ENCODE peak calls at places on chromosome 5, in ten cellular contexts. One of them, this sample, is unnamed. For H3K9me2, the result is how much of the 10 kb centered on the place peaks cover.

GRCh38 chr5:16229357-16229940 is 49.9 kb upstream of the MARCHF11 start:
- DNase-seq in GM23248: no peak
- DNase-seq in HCT116: no peak
- DNase-seq in PC-3: no peak
- DNase-seq in PC-9: no peak
- DNase-seq in GM23338: no peak
- DNase-seq in hepatocyte: no peak
- DNase-seq in OCI-LY7: no peak
- DNase-seq in Karpas-422: no peak
- DNase-seq in SK-N-SH: no peak
- DNase-seq in this sample: no peak

GRCh38 chr5:42491699-42492098 is 68.5 kb downstream of the GHR start:
- DNase-seq in GM23248: no peak
- DNase-seq in HCT116: no peak
- DNase-seq in PC-3: no peak
- DNase-seq in PC-9: no peak
- DNase-seq in GM23338: peak
- DNase-seq in hepatocyte: no peak
- DNase-seq in OCI-LY7: no peak
- DNase-seq in Karpas-422: no peak
- DNase-seq in SK-N-SH: no peak
- DNase-seq in this sample: no peak

GRCh38 chr5:159581502-159582249 is 251.4 kb upstream of the IL12B start:
- DNase-seq in GM23248: peak
- DNase-seq in HCT116: peak
- DNase-seq in PC-3: peak
- DNase-seq in PC-9: peak
- DNase-seq in GM23338: peak
- DNase-seq in hepatocyte: no peak
- DNase-seq in OCI-LY7: no peak
- DNase-seq in Karpas-422: no peak
- DNase-seq in SK-N-SH: no peak
- DNase-seq in this sample: no peak

GRCh38 chr5:111999286-111999685 is 242.3 kb upstream of the NREP start:
- DNase-seq in GM23248: peak
- DNase-seq in HCT116: no peak
- DNase-seq in PC-3: peak
- DNase-seq in PC-9: no peak
- DNase-seq in GM23338: no peak
- DNase-seq in hepatocyte: no peak
- DNase-seq in OCI-LY7: no peak
- DNase-seq in Karpas-422: no peak
- DNase-seq in SK-N-SH: no peak
- DNase-seq in this sample: no peak

GRCh38 chr5:56409331-56410190 is 176.4 kb upstream of the ANKRD55 start:
- DNase-seq in GM23248: peak
- DNase-seq in HCT116: no peak
- DNase-seq in PC-3: peak
- DNase-seq in PC-9: peak
- DNase-seq in GM23338: no peak
- DNase-seq in hepatocyte: peak
- DNase-seq in OCI-LY7: no peak
- DNase-seq in Karpas-422: no peak
- DNase-seq in SK-N-SH: no peak
- DNase-seq in this sample: no peak

GRCh38 chr5:125894383-125894782 is 528.8 kb upstream of the GRAMD2B start:
- DNase-seq in GM23248: no peak
- DNase-seq in HCT116: no peak
- DNase-seq in PC-3: no peak
- DNase-seq in PC-9: no peak
- DNase-seq in GM23338: no peak
- DNase-seq in hepatocyte: no peak
- DNase-seq in OCI-LY7: no peak
- DNase-seq in Karpas-422: no peak
- DNase-seq in SK-N-SH: no peak
- DNase-seq in this sample: peak

GRCh38 chr5:3194684-3195083 is 400.9 kb upstream of the IRX1 start:
- DNase-seq in GM23248: no peak
- DNase-seq in HCT116: no peak
- DNase-seq in PC-3: no peak
- DNase-seq in PC-9: no peak
- DNase-seq in GM23338: peak
- DNase-seq in hepatocyte: no peak
- DNase-seq in OCI-LY7: no peak
- DNase-seq in Karpas-422: no peak
- DNase-seq in SK-N-SH: no peak
- DNase-seq in this sample: no peak

GRCh38 chr5:10479226-10479721 is 37.6 kb downstream of the ROPN1L start:
- DNase-seq in GM23248: peak
- DNase-seq in HCT116: no peak
- DNase-seq in PC-3: peak
- DNase-seq in PC-9: peak
- DNase-seq in GM23338: no peak
- DNase-seq in hepatocyte: no peak
- DNase-seq in OCI-LY7: no peak
- DNase-seq in Karpas-422: no peak
- DNase-seq in SK-N-SH: no peak
- DNase-seq in this sample: no peak

GRCh38 chr5:78896128-78896527 is 89.0 kb downstream of the ARSB start:
- DNase-seq in GM23248: peak
- DNase-seq in HCT116: no peak
- DNase-seq in PC-3: peak
- DNase-seq in PC-9: no peak
- DNase-seq in GM23338: no peak
- DNase-seq in hepatocyte: no peak
- DNase-seq in OCI-LY7: no peak
- DNase-seq in Karpas-422: no peak
- DNase-seq in SK-N-SH: no peak
- DNase-seq in this sample: no peak

GRCh38 chr5:68369436-68370125 is 154.0 kb downstream of the PIK3R1 start:
- DNase-seq in GM23248: no peak
- DNase-seq in HCT116: no peak
- DNase-seq in PC-3: no peak
- DNase-seq in PC-9: no peak
- DNase-seq in GM23338: no peak
- DNase-seq in hepatocyte: no peak
- DNase-seq in OCI-LY7: peak
- DNase-seq in Karpas-422: no peak
- DNase-seq in SK-N-SH: no peak
- DNase-seq in this sample: peak

GRCh38 chr5:5628866-5629265 is 206.4 kb downstream of the ICE1 start:
- DNase-seq in GM23248: no peak
- DNase-seq in HCT116: no peak
- DNase-seq in PC-3: no peak
- DNase-seq in PC-9: no peak
- DNase-seq in GM23338: no peak
- DNase-seq in hepatocyte: no peak
- DNase-seq in OCI-LY7: no peak
- DNase-seq in Karpas-422: no peak
- DNase-seq in SK-N-SH: no peak
- DNase-seq in this sample: no peak

GRCh38 chr5:109125755-109126429 is 283.9 kb downstream of the PJA2 start:
- DNase-seq in GM23248: no peak
- DNase-seq in HCT116: no peak
- DNase-seq in PC-3: no peak
- DNase-seq in PC-9: no peak
- DNase-seq in GM23338: peak
- DNase-seq in hepatocyte: no peak
- DNase-seq in OCI-LY7: no peak
- DNase-seq in Karpas-422: no peak
- DNase-seq in SK-N-SH: no peak
- DNase-seq in this sample: no peak

GRCh38 chr5:110625376-110625999 is 101.0 kb downstream of the TMEM232 start:
- DNase-seq in GM23248: peak
- DNase-seq in HCT116: peak
- DNase-seq in PC-3: peak
- DNase-seq in PC-9: peak
- DNase-seq in GM23338: peak
- DNase-seq in hepatocyte: peak
- DNase-seq in OCI-LY7: peak
- DNase-seq in Karpas-422: peak
- DNase-seq in SK-N-SH: peak
- DNase-seq in this sample: peak

GRCh38 chr5:172065431-172066065 is 59.1 kb upstream of the FBXW11 start:
- DNase-seq in GM23248: peak
- DNase-seq in HCT116: no peak
- DNase-seq in PC-3: no peak
- DNase-seq in PC-9: no peak
- DNase-seq in GM23338: no peak
- DNase-seq in hepatocyte: no peak
- DNase-seq in OCI-LY7: no peak
- DNase-seq in Karpas-422: no peak
- DNase-seq in SK-N-SH: no peak
- DNase-seq in this sample: no peak

GRCh38 chr5:165914462-165914861 is 2377.0 kb upstream of the WWC1 start:
- DNase-seq in GM23248: no peak
- DNase-seq in HCT116: no peak
- DNase-seq in PC-3: no peak
- DNase-seq in PC-9: no peak
- DNase-seq in GM23338: no peak
- DNase-seq in hepatocyte: no peak
- DNase-seq in OCI-LY7: no peak
- DNase-seq in Karpas-422: no peak
- DNase-seq in SK-N-SH: no peak
- DNase-seq in this sample: no peak

GRCh38 chr5:165913059-165913458 is 2378.4 kb upstream of the WWC1 start:
- DNase-seq in GM23248: no peak
- DNase-seq in HCT116: no peak
- DNase-seq in PC-3: no peak
- DNase-seq in PC-9: no peak
- DNase-seq in GM23338: no peak
- DNase-seq in hepatocyte: no peak
- DNase-seq in OCI-LY7: no peak
- DNase-seq in Karpas-422: no peak
- DNase-seq in SK-N-SH: no peak
- DNase-seq in this sample: no peak
- H3K9me2 ChIP-seq in GM23248: under half
- H3K9me2 ChIP-seq in HCT116: under half
- H3K9me2 ChIP-seq in PC-3: under half
- H3K9me2 ChIP-seq in PC-9: under half
- H3K9me2 ChIP-seq in GM23338: under half
- H3K9me2 ChIP-seq in hepatocyte: under half
- H3K9me2 ChIP-seq in OCI-LY7: under half
- H3K9me2 ChIP-seq in Karpas-422: under half
- H3K9me2 ChIP-seq in SK-N-SH: under half
- H3K9me2 ChIP-seq in this sample: under half

DNA sequence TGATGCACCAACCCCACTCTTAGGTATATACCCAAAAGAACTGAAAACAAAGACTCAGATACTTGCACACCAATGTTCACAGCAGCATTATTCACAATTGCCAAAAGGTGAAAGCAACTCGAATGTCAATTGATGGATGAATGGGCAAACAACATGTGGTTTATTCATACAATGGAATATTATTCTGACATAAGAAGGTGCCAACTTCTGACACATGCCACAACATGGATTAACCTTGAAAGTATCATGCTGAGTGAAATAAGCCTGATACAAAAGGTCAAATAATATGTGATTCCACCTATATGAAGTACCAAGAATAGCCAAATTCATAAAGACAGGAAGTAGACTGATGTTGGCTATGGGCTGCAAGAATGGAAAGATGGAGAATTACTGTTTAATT is 35.0 kb downstream of the CTNND2 start:
- DNase-seq in GM23248: no peak
- DNase-seq in HCT116: no peak
- DNase-seq in PC-3: no peak
- DNase-seq in PC-9: no peak
- DNase-seq in GM23338: no peak
- DNase-seq in hepatocyte: no peak
- DNase-seq in OCI-LY7: no peak
- DNase-seq in Karpas-422: no peak
- DNase-seq in SK-N-SH: no peak
- DNase-seq in this sample: no peak
- H3K9me2 ChIP-seq in GM23248: under half
- H3K9me2 ChIP-seq in HCT116: under half
- H3K9me2 ChIP-seq in PC-3: under half
- H3K9me2 ChIP-seq in PC-9: under half
- H3K9me2 ChIP-seq in GM23338: under half
- H3K9me2 ChIP-seq in hepatocyte: under half
- H3K9me2 ChIP-seq in OCI-LY7: under half
- H3K9me2 ChIP-seq in Karpas-422: under half
- H3K9me2 ChIP-seq in SK-N-SH: under half
- H3K9me2 ChIP-seq in this sample: under half

DNA sequence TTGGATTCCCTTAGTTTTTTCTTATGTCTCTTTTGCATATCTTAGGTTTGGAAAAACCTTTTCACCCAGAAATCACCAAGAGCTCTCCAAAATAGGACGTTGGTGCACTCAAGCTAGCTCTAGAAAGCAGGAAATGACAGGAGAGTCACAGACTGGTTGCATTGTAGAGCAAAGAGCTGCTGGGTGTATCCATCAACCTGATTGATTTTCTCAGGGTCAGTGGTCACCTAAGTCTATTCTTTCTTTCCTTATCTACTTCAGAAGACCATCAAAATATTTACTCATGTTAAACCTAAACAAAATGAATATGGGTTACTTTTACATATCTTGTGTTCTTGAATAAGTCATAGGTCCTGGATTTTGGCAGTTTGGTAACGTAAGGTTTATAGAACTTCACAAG is 14.9 kb downstream of the SLC26A2 start:
- DNase-seq in GM23248: no peak
- DNase-seq in HCT116: no peak
- DNase-seq in PC-3: no peak
- DNase-seq in PC-9: no peak
- DNase-seq in GM23338: no peak
- DNase-seq in hepatocyte: no peak
- DNase-seq in OCI-LY7: no peak
- DNase-seq in Karpas-422: no peak
- DNase-seq in SK-N-SH: no peak
- DNase-seq in this sample: no peak
- H3K9me2 ChIP-seq in GM23248: under half
- H3K9me2 ChIP-seq in HCT116: under half
- H3K9me2 ChIP-seq in PC-3: under half
- H3K9me2 ChIP-seq in PC-9: under half
- H3K9me2 ChIP-seq in GM23338: under half
- H3K9me2 ChIP-seq in hepatocyte: under half
- H3K9me2 ChIP-seq in OCI-LY7: under half
- H3K9me2 ChIP-seq in Karpas-422: under half
- H3K9me2 ChIP-seq in SK-N-SH: under half
- H3K9me2 ChIP-seq in this sample: under half

DNA sequence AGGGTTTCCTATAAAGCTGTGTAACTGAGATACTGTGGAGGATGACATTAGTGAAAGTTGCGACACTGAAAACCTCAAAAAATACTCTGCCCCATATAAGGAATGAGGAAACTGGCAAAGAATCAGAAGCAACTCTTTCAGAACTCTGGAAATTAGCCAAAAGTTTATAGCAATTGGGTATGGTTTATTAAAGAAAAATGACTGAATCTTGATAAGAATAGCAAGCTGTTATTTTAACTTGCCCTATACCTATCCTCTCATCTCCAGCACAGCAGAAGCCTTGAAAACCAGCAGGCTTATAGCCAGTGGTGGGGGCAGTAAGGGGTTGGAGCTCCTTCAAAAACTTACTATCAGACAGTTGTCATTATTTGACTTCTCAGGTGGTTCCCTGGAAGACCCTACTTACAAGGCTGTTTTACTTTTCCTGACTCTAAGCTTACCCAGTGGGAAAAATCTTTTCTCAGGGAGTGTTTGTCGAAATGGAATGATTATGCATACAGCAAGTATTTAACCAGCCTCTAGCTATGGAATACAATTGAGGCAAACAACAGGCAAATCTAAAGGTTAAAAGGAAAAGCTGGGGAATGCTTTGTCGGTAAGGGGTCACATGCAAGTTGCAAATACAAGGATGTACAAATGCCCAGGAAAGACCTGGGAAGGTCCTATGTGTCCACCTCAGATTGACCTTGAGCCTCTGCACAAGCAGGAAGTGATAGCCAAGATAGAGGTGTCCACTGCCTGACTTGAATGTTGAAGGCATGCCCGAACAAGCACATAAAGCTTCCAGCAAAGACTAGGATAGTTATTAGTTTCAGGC is 21.0 kb upstream of the FAM151B start:
- DNase-seq in GM23248: peak
- DNase-seq in HCT116: no peak
- DNase-seq in PC-3: no peak
- DNase-seq in PC-9: peak
- DNase-seq in GM23338: no peak
- DNase-seq in hepatocyte: no peak
- DNase-seq in OCI-LY7: no peak
- DNase-seq in Karpas-422: no peak
- DNase-seq in SK-N-SH: no peak
- DNase-seq in this sample: no peak
- H3K9me2 ChIP-seq in GM23248: under half
- H3K9me2 ChIP-seq in HCT116: under half
- H3K9me2 ChIP-seq in PC-3: under half
- H3K9me2 ChIP-seq in PC-9: under half
- H3K9me2 ChIP-seq in GM23338: under half
- H3K9me2 ChIP-seq in hepatocyte: under half
- H3K9me2 ChIP-seq in OCI-LY7: under half
- H3K9me2 ChIP-seq in Karpas-422: under half
- H3K9me2 ChIP-seq in SK-N-SH: under half
- H3K9me2 ChIP-seq in this sample: under half

This sample was measured in MM.1S.